ENCODE peak calls at places on chromosome 15, in four cellular contexts. A, P, V and Z are unnamed samples.

GRCh38 chr15:78950906-78951840 is 6.3 kb upstream of the CTSH start:
- DNase-seq in A (no peak), P (no peak), V (no peak), Z (no peak)

GRCh38 chr15:80854104-80854503 is 74.9 kb downstream of the CEMIP start:
- DNase-seq in A (no peak), P (no peak), V (no peak), Z (no peak)

GRCh38 chr15:76973362-76973743 is 21.6 kb upstream of the PSTPIP1 start:
- DNase-seq in A (no peak), P (no peak), V (peak), Z (peak)

GRCh38 chr15:46786886-46787285 is 930.4 kb upstream of the SEMA6D start:
- DNase-seq in A (no peak), P (peak), V (no peak), Z (peak)

GRCh38 chr15:66952756-66953522 is 112.5 kb upstream of the SMAD3 start:
- DNase-seq in A (no peak), P (no peak), V (no peak), Z (no peak)

GRCh38 chr15:37199546-37199945 is 99.2 kb upstream of the MEIS2 start:
- DNase-seq in A (no peak), P (no peak), V (no peak), Z (no peak)

GRCh38 chr15:88476635-88477038 is 9.1 kb downstream of the MRPS11 start:
- DNase-seq in A (peak), P (peak), V (peak), Z (peak)

GRCh38 chr15:72315706-72316370 is 4.1 kb downstream of the CELF6 start:
- DNase-seq in A (no peak), P (peak), V (no peak), Z (peak)

GRCh38 chr15:90683371-90683770 is 33.8 kb upstream of the BLM start:
- DNase-seq in A (no peak), P (no peak), V (no peak), Z (no peak)

GRCh38 chr15:62533687-62534086 is 368.6 kb upstream of the C2CD4B start:
- DNase-seq in A (peak), P (no peak), V (no peak), Z (peak)

GRCh38 chr15:62795171-62795570 is 247.4 kb upstream of the TPM1 start:
- DNase-seq in A (no peak), P (no peak), V (no peak), Z (no peak)

GRCh38 chr15:27234593-27234992 is 263.6 kb downstream of the GABRG3 start:
- DNase-seq in A (no peak), P (peak), V (no peak), Z (no peak)

GRCh38 chr15:98789020-98789419 is 140.7 kb downstream of the IGF1R start:
- DNase-seq in A (no peak), P (no peak), V (no peak), Z (no peak)

GRCh38 chr15:74867562-74868458 is 5.4 kb downstream of the SCAMP2 start:
- DNase-seq in A (no peak), P (no peak), V (no peak), Z (no peak)

GRCh38 chr15:63501256-63502089 is 2.9 kb upstream of the USP3 start:
- DNase-seq in A (no peak), P (no peak), V (no peak), Z (no peak)

GRCh38 chr15:78265752-78266224 is 1.4 kb downstream of the DNAJA4 start:
- DNase-seq in A (no peak), P (no peak), V (no peak), Z (no peak)

GRCh38 chr15:85318048-85318731 is 62.2 kb upstream of the AKAP13 start:
- DNase-seq in A (no peak), P (peak), V (no peak), Z (no peak)

GRCh38 chr15:39404767-39405173 is 176.1 kb upstream of the THBS1 start:
- DNase-seq in A (no peak), P (no peak), V (no peak), Z (no peak)

GRCh38 chr15:75024102-75024636 is 779 bp downstream of the PPCDC start:
- DNase-seq in A (no peak), P (no peak), V (no peak), Z (no peak)

GRCh38 chr15:31455499-31455898 is 128.9 kb downstream of the KLF13 start:
- DNase-seq in A (no peak), P (no peak), V (no peak), Z (no peak)

GRCh38 chr15:88833688-88834087 is 30.5 kb downstream of the ACAN start:
- DNase-seq in A (no peak), P (no peak), V (no peak), Z (no peak)

GRCh38 chr15:58568157-58568571 is 136.4 kb downstream of the LIPC start:
- DNase-seq in A (no peak), P (no peak), V (no peak), Z (no peak)

GRCh38 chr15:46456431-46456830 is 821.6 kb downstream of the SQOR start:
- DNase-seq in A (no peak), P (no peak), V (no peak), Z (no peak)